ENCODE peak calls at places on chromosomes 2 and 18, in nine cellular contexts. N is neural crest cell, X is IMR-90, A is fibroblast of mammary gland, K is PC-9, J is HFFc6, U is heart left ventricle, O is AG04450, I is esophagus squamous epithelium. B is an unnamed sample.
A peak's percentile ranks its signal among the peaks of the same experiment; 100 is the strongest.

GRCh38 chr18:42211201-42211600 is 256.2 kb downstream of the PIK3C3 start:
- DNase-seq in N (no peak), X (no peak), A (no peak), K (no peak), J (no peak), U (no peak), O (no peak), I (no peak), B (no peak)

GRCh38 chr2:124316875-124317605 is 292.0 kb downstream of the CNTNAP5 start:
- DNase-seq in N (no peak), X (no peak), A (no peak), K (no peak), J (no peak), U (no peak), O (no peak), I (no peak), B (no peak)

GRCh38 chr2:74869522-74869921 is 35.6 kb downstream of the HK2 start:
- DNase-seq in N (no peak), X (no peak), A (no peak), K (no peak), J (no peak), U (no peak), O (no peak), I (no peak), B (no peak)

GRCh38 chr2:136874258-136874657 is 108.9 kb downstream of the THSD7B start:
- DNase-seq in N (no peak), X (no peak), A (peak; percentile 2), K (no peak), J (no peak), U (no peak), O (no peak), I (no peak), B (no peak)

GRCh38 chr2:72579595-72580180 is 246.1 kb downstream of the EXOC6B start:
- DNase-seq in N (no peak), X (peak; percentile 64), A (peak; percentile 64), K (peak; percentile 58), J (peak; percentile 51), U (no peak), O (peak; percentile 11), I (no peak), B (no peak)

GRCh38 chr18:54254265-54254758 is 15.0 kb upstream of the POLI start:
- DNase-seq in N (no peak), X (peak; percentile 20), A (peak; percentile 64), K (peak; percentile 88), J (peak; percentile 7), U (no peak), O (no peak), I (no peak), B (no peak)

GRCh38 chr2:1611886-1612285 is 132.4 kb downstream of the PXDN start:
- DNase-seq in N (no peak), X (no peak), A (no peak), K (no peak), J (no peak), U (no peak), O (no peak), I (no peak), B (no peak)

GRCh38 chr2:54855434-54855833 is 132.0 kb downstream of the EML6 start:
- DNase-seq in N (no peak), X (peak; percentile 20), A (peak; percentile 70), K (no peak), J (peak; percentile 22), U (no peak), O (no peak), I (no peak), B (no peak)

GRCh38 chr2:128423788-128424165 is 105.1 kb upstream of the HS6ST1 start:
- DNase-seq in N (no peak), X (no peak), A (no peak), K (no peak), J (no peak), U (no peak), O (no peak), I (no peak), B (no peak)

GRCh38 chr2:56522605-56523089 is 338.9 kb downstream of the CCDC85A start:
- DNase-seq in N (no peak), X (peak; percentile 2), A (peak; percentile 39), K (no peak), J (peak; percentile 20), U (peak; percentile 64), O (no peak), I (no peak), B (peak; percentile 25)

GRCh38 chr2:238113611-238114010 is 13.5 kb downstream of the ESPNL start:
- DNase-seq in N (no peak), X (no peak), A (no peak), K (no peak), J (no peak), U (peak; percentile 8), O (no peak), I (no peak), B (no peak)

DNA sequence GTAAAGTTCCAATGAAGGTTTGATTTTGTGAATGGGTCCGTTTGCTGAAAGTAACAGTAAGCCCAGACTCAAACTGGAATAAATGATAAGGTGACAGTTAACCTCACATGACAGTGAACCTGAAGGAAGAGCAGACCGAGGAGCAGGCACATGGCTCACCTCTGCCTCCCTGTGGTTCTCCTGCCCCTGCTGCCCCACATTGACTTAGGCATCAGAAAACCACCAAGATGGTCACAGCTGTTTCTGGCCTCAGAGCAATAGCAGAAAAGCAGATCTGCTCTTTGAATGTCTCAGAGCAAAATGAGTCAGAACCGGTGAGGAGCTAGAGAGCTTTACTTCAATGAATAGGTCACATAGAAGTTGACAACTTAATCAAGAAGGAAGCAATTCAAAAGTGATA is 487.6 kb downstream of the METTL4 start:
- DNase-seq in N (no peak), X (no peak), A (no peak), K (no peak), J (no peak), U (no peak), O (no peak), I (no peak), B (no peak)
- TF ChIP-seq CTCF in N (peak; percentile 44), X (no peak), A (no peak), K (peak; percentile 35), J (no peak), U (peak; percentile 17), O (no peak), I (no peak), B (no peak)

GRCh38 chr2:171814174-171814573 is 79.9 kb downstream of the SLC25A12 start:
- DNase-seq in N (no peak), X (no peak), A (no peak), K (no peak), J (no peak), U (no peak), O (no peak), I (no peak), B (no peak)

GRCh38 chr2:171813126-171813525 is 80.9 kb downstream of the SLC25A12 start:
- DNase-seq in N (no peak), X (no peak), A (no peak), K (no peak), J (no peak), U (no peak), O (no peak), I (no peak), B (no peak)

GRCh38 chr2:171813729-171814128 is 80.3 kb downstream of the SLC25A12 start:
- DNase-seq in N (no peak), X (no peak), A (no peak), K (no peak), J (no peak), U (no peak), O (no peak), I (no peak), B (no peak)

GRCh38 chr2:171810409-171810993 is 83.5 kb downstream of the SLC25A12 start:
- DNase-seq in N (no peak), X (peak; percentile 79), A (no peak), K (no peak), J (no peak), U (no peak), O (peak; percentile 53), I (no peak), B (no peak)

GRCh38 chr2:171811229-171811628 is 82.8 kb downstream of the SLC25A12 start:
- DNase-seq in N (no peak), X (peak; percentile 57), A (peak; percentile 48), K (peak; percentile 55), J (peak; percentile 15), U (no peak), O (no peak), I (no peak), B (no peak)
- TF ChIP-seq CTCF in N (peak; percentile 61), X (peak; percentile 56), A (peak; percentile 30), K (peak; percentile 70), J (peak; percentile 64), U (peak; percentile 45), O (peak; percentile 35), I (peak; percentile 19), B (no peak)

DNA sequence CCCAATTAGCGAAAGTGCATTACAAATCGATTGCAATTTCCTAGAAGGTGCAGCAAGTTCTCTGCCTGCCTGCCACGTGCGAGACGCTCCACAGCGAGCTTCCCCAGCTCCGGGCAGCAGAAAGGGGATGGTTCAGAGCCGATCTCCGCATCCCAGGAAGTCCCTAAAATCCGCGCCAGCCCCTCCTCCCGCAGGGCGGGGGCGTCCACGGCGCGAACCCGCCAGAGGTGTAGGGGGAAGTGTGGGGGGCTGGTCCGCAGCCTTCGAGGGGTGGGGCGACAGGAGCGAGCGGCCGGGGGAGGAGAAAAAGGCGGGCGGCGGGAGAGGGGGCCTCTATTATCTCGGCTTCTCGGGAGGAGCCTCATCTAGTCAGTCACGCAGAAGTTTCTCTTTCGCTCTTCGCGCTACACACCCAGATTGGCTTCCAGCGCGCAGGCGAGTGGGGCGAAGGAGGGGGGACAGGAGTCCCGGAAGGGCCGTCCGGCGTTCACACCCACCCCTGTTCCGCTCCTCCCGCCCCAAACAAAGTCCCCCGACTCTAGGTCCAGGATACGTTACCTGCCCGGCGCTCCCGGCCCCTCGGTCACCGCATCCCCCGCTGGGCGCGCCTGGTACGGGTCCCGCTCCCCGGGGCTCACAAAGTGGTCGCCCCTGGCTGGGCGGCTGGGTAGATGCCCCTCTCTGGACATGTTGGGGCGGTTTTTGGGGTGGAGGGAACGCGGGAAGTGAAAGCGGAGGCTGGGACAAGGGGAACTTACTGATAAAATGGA is 9.1 kb upstream of the NR4A2 start:
- DNase-seq in N (peak; percentile 76), X (peak; percentile 94), A (peak; percentile 94), K (peak; percentile 66), J (peak; percentile 92), U (peak; percentile 93), O (peak; percentile 89), I (peak; percentile 76), B (peak; percentile 63)
- TF ChIP-seq CTCF in N (no peak), X (no peak), A (no peak), K (no peak), J (no peak), U (no peak), O (no peak), I (no peak), B (no peak)

GRCh38 chr2:102686479-102687439 is 67.4 kb downstream of the SLC9A2 start:
- DNase-seq in N (no peak), X (no peak), A (no peak), K (no peak), J (no peak), U (no peak), O (no peak), I (no peak), B (no peak)
- TF ChIP-seq CTCF in N (no peak), X (no peak), A (no peak), K (no peak), J (no peak), U (no peak), O (no peak), I (no peak), B (no peak)